ENCODE peak calls at places on chromosomes 7 and 10, in ten cellular contexts. S is AG04449, G is fibroblast of pulmonary artery, C is brain microvascular endothelial cell, M is lower lobe of right lung, I is coronary artery, D is heart right ventricle, P is astrocyte of the spinal cord, Q is heart left ventricle, J is epithelial cell of proximal tubule. E is an unnamed sample.

GRCh38 chr10:133397938-133398337 is 4.0 kb downstream of the MTG1 start:
- DNase-seq in I (no peak), C (no peak), Q (no peak), D (no peak), J (no peak), S (no peak), M (no peak), G (no peak), P (no peak), E (no peak)

GRCh38 chr10:80371462-80371861 is 14.9 kb downstream of the DYDC2 start:
- DNase-seq in C (no peak), J (no peak), M (no peak), P (no peak), D (no peak), I (no peak), Q (no peak), S (no peak), G (no peak), E (no peak)

GRCh38 chr7:108529341-108529740 is 3.4 kb upstream of the PNPLA8 start:
- DNase-seq in Q (no peak), G (no peak), J (no peak), M (no peak), I (no peak), P (no peak), C (no peak), D (no peak), S (no peak), E (no peak)

GRCh38 chr10:8044331-8044907 is 10.1 kb upstream of the GATA3 start:
- DNase-seq in G (no peak), P (no peak), I (no peak), C (no peak), J (no peak), D (no peak), Q (no peak), S (no peak), M (no peak), E (no peak)

GRCh38 chr10:59243611-59244195 is 67.3 kb downstream of the PHYHIPL start:
- DNase-seq in D (no peak), I (no peak), S (no peak), M (no peak), P (no peak), Q (no peak), J (no peak), G (no peak), C (no peak), E (no peak)

GRCh38 chr7:33853361-33854062 is 51.8 kb upstream of the BMPER start:
- DNase-seq in G (peak), J (no peak), I (no peak), S (no peak), P (peak), Q (no peak), C (peak), D (no peak), M (no peak), E (no peak)

GRCh38 chr10:89301231-89301630 is 615 bp upstream of the IFIT2 start:
- DNase-seq in P (peak), C (no peak), I (no peak), M (no peak), Q (no peak), J (no peak), G (peak), S (no peak), D (peak), E (no peak)

GRCh38 chr10:99619090-99619800 is 994 bp downstream of the SLC25A28 start:
- DNase-seq in P (peak), C (no peak), S (no peak), M (no peak), I (no peak), Q (no peak), J (no peak), D (no peak), G (peak), E (no peak)

GRCh38 chr10:20885678-20886077 is 11.4 kb downstream of the NEBL start:
- DNase-seq in S (no peak), G (peak), C (no peak), Q (no peak), J (peak), I (no peak), P (no peak), M (no peak), D (no peak), E (no peak)

GRCh38 chr10:71666607-71667373 is 52.8 kb downstream of the C10orf105 start:
- DNase-seq in I (no peak), M (no peak), Q (no peak), G (no peak), C (no peak), P (no peak), D (no peak), S (no peak), J (no peak), E (no peak)

GRCh38 chr7:138429577-138430250 is 30.3 kb upstream of the TRIM24 start:
- DNase-seq in Q (no peak), C (no peak), I (no peak), P (no peak), M (no peak), G (no peak), S (no peak), D (no peak), J (no peak), E (no peak)

GRCh38 chr10:86207226-86207625 is 159.4 kb downstream of the GRID1 start:
- DNase-seq in G (no peak), D (no peak), I (no peak), S (no peak), J (no peak), Q (no peak), C (no peak), M (no peak), P (no peak), E (no peak)

GRCh38 chr7:30906520-30907240 is 5.0 kb upstream of the AQP1 start:
- DNase-seq in Q (no peak), M (no peak), P (no peak), S (no peak), J (no peak), D (no peak), I (no peak), C (no peak), G (peak), E (no peak)

GRCh38 chr7:42198974-42199668 is 37.9 kb downstream of the GLI3 start:
- DNase-seq in S (peak), G (no peak), D (no peak), M (no peak), P (peak), Q (no peak), C (no peak), I (no peak), J (no peak), E (no peak)

GRCh38 chr7:142263598-142264380 is 5.9 kb upstream of the PRSS58 start:
- DNase-seq in J (no peak), G (peak), D (no peak), I (no peak), C (peak), P (peak), Q (no peak), M (no peak), S (no peak), E (no peak)

GRCh38 chr7:111763221-111763791 is 201.0 kb upstream of the IMMP2L start:
- DNase-seq in Q (no peak), D (no peak), I (no peak), M (no peak), J (no peak), C (peak), S (no peak), G (peak), P (peak), E (no peak)

GRCh38 chr7:2241580-2242540 is at the start of the genes MRM2 and NUDT1:
- DNase-seq in M (peak), S (no peak), J (no peak), C (peak), Q (peak), G (peak), I (peak), D (peak), P (peak), E (peak)

GRCh38 chr7:28277364-28277763 is 96.8 kb upstream of the JAZF1 start:
- DNase-seq in J (no peak), S (no peak), M (no peak), Q (no peak), G (no peak), C (no peak), D (no peak), P (no peak), I (no peak), E (no peak)

GRCh38 chr7:66277492-66277891 is 72.4 kb downstream of the TPST1 start:
- DNase-seq in G (no peak), J (no peak), M (no peak), S (no peak), I (no peak), Q (no peak), D (no peak), P (no peak), C (no peak), E (no peak)

DNA sequence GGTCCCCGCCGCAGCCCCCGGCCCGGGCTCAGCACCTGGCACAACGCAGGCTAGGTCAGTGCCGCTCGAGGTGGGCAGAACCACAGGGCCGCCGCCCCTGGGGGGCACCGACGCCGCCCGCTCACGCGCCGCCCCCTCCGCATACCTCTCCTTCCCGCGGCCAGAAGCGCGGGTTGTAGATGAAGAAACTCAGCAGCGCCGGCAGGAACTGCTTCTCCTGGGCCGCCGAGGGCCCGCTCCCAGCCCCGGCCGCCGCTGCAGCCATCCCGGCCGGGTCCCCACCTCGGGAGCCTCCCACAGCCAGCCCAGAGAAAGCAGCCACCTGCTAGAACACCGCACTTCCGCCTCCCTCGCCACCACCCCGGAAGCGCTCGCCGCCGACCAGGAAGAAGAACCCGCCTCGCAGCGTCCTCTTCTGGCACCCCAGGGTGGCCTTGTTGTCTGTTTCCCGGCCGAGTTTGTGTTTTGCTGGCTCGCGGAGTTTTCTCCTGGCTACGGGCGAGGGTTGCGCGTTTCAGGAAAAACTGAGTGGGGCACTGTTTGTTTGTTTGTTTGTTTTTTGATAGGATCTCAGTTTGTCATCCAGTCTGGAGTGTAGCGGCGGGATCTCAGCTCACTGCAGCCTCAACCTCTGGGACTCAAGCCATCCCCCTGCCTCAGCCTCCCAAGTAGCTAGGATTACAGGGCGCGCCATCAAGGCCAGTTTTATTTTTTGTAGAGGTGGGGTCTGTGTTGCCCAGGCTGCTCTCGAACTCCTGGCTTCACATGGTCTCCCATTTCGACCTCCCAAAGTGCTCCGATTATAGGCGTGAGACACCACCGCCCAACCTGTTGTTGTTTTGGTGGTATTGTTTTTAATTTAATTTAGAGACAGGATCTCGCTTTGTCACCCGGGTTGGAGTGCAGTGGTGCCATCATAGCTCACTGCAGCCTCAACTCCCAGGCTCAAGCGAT is 17.7 kb downstream of the OCM2 start:
- DNase-seq in M (peak), G (peak), J (peak), I (peak), D (peak), P (peak), S (no peak), C (peak), Q (peak), E (peak)
- TF ChIP-seq CTCF in M (peak), G (peak), J (peak), I (no peak), D (peak), P (peak), S (peak), C (peak), Q (no peak), E (no peak)

GRCh38 chr10:33010132-33011037 is 52.4 kb upstream of the ITGB1 start:
- DNase-seq in P (peak), J (peak), M (no peak), C (peak), I (no peak), D (no peak), Q (no peak), S (no peak), G (peak), E (no peak)
- TF ChIP-seq CTCF in P (peak), J (peak), M (peak), C (peak), I (no peak), D (peak), Q (peak), S (peak), G (peak), E (no peak)

DNA sequence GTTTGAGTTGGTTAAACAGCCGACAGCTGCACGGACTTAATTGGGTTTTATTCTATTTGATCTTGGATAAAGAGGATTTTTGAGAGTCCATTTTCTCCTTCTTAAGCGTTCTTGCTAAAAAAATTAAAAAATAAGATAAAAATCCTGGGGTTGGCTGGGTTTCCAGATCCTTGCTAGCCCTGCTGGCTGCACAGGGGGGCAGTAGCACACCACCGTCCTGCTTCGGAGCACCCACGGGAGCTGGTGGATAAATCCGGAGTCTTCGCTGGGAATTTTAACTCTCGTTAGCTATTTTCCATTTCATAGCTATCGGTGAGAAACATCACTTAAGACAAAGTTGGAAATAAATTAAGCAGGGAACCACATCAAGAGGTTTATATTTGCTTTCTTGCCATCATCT is 792.1 kb downstream of the TYW1 start:
- DNase-seq in P (no peak), D (no peak), J (no peak), I (no peak), C (no peak), Q (no peak), G (peak), S (no peak), M (no peak), E (no peak)
- TF ChIP-seq CTCF in P (no peak), D (peak), J (peak), I (no peak), C (peak), Q (no peak), G (peak), S (peak), M (no peak), E (no peak)

GRCh38 chr7:139502226-139502625 is 18.8 kb upstream of the KLRG2 start:
- DNase-seq in S (no peak), C (no peak), I (no peak), D (no peak), M (no peak), J (no peak), P (no peak), Q (no peak), G (no peak), E (no peak)

GRCh38 chr7:139500770-139501138 is 17.3 kb upstream of the KLRG2 start:
- DNase-seq in G (no peak), C (no peak), S (no peak), Q (no peak), J (no peak), P (no peak), M (no peak), I (no peak), D (no peak), E (no peak)

GRCh38 chr7:139509535-139509934 is 13.9 kb upstream of the CLEC2L start:
- DNase-seq in D (no peak), C (no peak), S (no peak), M (no peak), P (no peak), I (no peak), Q (no peak), G (no peak), J (no peak), E (no peak)

DNA sequence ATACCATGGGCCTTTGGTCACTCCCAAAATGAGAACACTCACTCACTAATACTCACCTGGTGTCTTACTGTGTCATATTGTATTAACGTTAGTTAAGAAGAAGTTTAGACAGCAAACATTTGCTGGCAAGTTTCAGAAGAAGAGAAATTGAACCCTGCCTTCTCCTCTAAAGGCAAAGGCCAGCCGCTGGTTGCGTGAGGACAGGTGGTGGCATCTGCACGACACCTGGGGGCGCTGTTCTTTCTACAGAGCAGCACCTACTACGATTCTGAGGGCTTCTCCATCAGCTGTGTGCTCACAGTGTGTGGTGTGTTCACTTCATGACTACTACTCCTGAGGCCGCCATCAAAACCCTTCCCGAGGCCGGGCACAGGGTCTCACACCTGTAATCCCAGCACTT is 17.9 kb upstream of the CLEC2L start:
- DNase-seq in I (no peak), D (no peak), M (no peak), G (no peak), C (no peak), S (no peak), P (no peak), J (no peak), Q (no peak), E (no peak)
- TF ChIP-seq CTCF in I (no peak), D (no peak), M (peak), G (peak), C (peak), S (no peak), P (peak), J (peak), Q (no peak), E (no peak)

E was measured in activated B cell treated with CpG ODN at 0.5 μM for 24 hours.